ENCODE peak calls at places on chromosomes 3 and 15, in ten cellular contexts. One of them, this sample, is unnamed.

GRCh38 chr3:8324727-8325126 is 176.9 kb upstream of the LMCD1 start:
- DNase-seq in astrocyte of the cerebellum: no peak
- DNase-seq in pons: peak
- DNase-seq in fibroblast of lung: peak
- DNase-seq in NCI-H2171: no peak
- DNase-seq in EL: peak
- DNase-seq in non-pigmented ciliary epithelial cell: no peak
- DNase-seq in ovary: no peak
- DNase-seq in activated CD4-positive, alpha-beta T cell treated with anti-CD3 and anti-CD28 coated beads for 24 hours: no peak
- DNase-seq in T47D: peak
- DNase-seq in this sample: peak

GRCh38 chr3:169365993-169366915 is 297.3 kb downstream of the MECOM start:
- DNase-seq in astrocyte of the cerebellum: no peak
- DNase-seq in pons: no peak
- DNase-seq in fibroblast of lung: no peak
- DNase-seq in NCI-H2171: no peak
- DNase-seq in EL: no peak
- DNase-seq in non-pigmented ciliary epithelial cell: no peak
- DNase-seq in ovary: no peak
- DNase-seq in activated CD4-positive, alpha-beta T cell treated with anti-CD3 and anti-CD28 coated beads for 24 hours: no peak
- DNase-seq in T47D: no peak
- DNase-seq in this sample: no peak

GRCh38 chr3:128369881-128370642 is 96.6 kb downstream of the DNAJB8 start:
- DNase-seq in astrocyte of the cerebellum: no peak
- DNase-seq in pons: no peak
- DNase-seq in fibroblast of lung: no peak
- DNase-seq in NCI-H2171: peak
- DNase-seq in EL: no peak
- DNase-seq in non-pigmented ciliary epithelial cell: no peak
- DNase-seq in ovary: no peak
- DNase-seq in activated CD4-positive, alpha-beta T cell treated with anti-CD3 and anti-CD28 coated beads for 24 hours: no peak
- DNase-seq in T47D: no peak
- DNase-seq in this sample: no peak

GRCh38 chr3:72810659-72811434 is 37.4 kb downstream of the SHQ1 start:
- DNase-seq in astrocyte of the cerebellum: no peak
- DNase-seq in pons: no peak
- DNase-seq in fibroblast of lung: no peak
- DNase-seq in NCI-H2171: no peak
- DNase-seq in EL: no peak
- DNase-seq in non-pigmented ciliary epithelial cell: no peak
- DNase-seq in ovary: no peak
- DNase-seq in activated CD4-positive, alpha-beta T cell treated with anti-CD3 and anti-CD28 coated beads for 24 hours: no peak
- DNase-seq in T47D: no peak
- DNase-seq in this sample: no peak

GRCh38 chr3:142999881-143000280 is 1.5 kb upstream of the U2SURP start:
- DNase-seq in astrocyte of the cerebellum: no peak
- DNase-seq in pons: no peak
- DNase-seq in fibroblast of lung: peak
- DNase-seq in NCI-H2171: no peak
- DNase-seq in EL: no peak
- DNase-seq in non-pigmented ciliary epithelial cell: no peak
- DNase-seq in ovary: no peak
- DNase-seq in activated CD4-positive, alpha-beta T cell treated with anti-CD3 and anti-CD28 coated beads for 24 hours: no peak
- DNase-seq in T47D: no peak
- DNase-seq in this sample: no peak

GRCh38 chr15:50907866-50908208 is 646 bp upstream of the AP4E1 start:
- DNase-seq in astrocyte of the cerebellum: no peak
- DNase-seq in pons: no peak
- DNase-seq in fibroblast of lung: peak
- DNase-seq in NCI-H2171: peak
- DNase-seq in EL: peak
- DNase-seq in non-pigmented ciliary epithelial cell: no peak
- DNase-seq in ovary: no peak
- DNase-seq in activated CD4-positive, alpha-beta T cell treated with anti-CD3 and anti-CD28 coated beads for 24 hours: no peak
- DNase-seq in T47D: peak
- DNase-seq in this sample: peak

GRCh38 chr15:61038387-61038786 is 190.7 kb downstream of the RORA start:
- DNase-seq in astrocyte of the cerebellum: peak
- DNase-seq in pons: no peak
- DNase-seq in fibroblast of lung: no peak
- DNase-seq in NCI-H2171: peak
- DNase-seq in EL: no peak
- DNase-seq in non-pigmented ciliary epithelial cell: no peak
- DNase-seq in ovary: peak
- DNase-seq in activated CD4-positive, alpha-beta T cell treated with anti-CD3 and anti-CD28 coated beads for 24 hours: no peak
- DNase-seq in T47D: no peak
- DNase-seq in this sample: no peak

GRCh38 chr3:128736598-128736997 is 10.6 kb downstream of the RAB7A start:
- DNase-seq in astrocyte of the cerebellum: no peak
- DNase-seq in pons: no peak
- DNase-seq in fibroblast of lung: peak
- DNase-seq in NCI-H2171: no peak
- DNase-seq in EL: peak
- DNase-seq in non-pigmented ciliary epithelial cell: no peak
- DNase-seq in ovary: no peak
- DNase-seq in activated CD4-positive, alpha-beta T cell treated with anti-CD3 and anti-CD28 coated beads for 24 hours: no peak
- DNase-seq in T47D: no peak
- DNase-seq in this sample: no peak

GRCh38 chr3:56923546-56924224 is 121.9 kb upstream of the ARHGEF3 start:
- DNase-seq in astrocyte of the cerebellum: no peak
- DNase-seq in pons: peak
- DNase-seq in fibroblast of lung: peak
- DNase-seq in NCI-H2171: no peak
- DNase-seq in EL: peak
- DNase-seq in non-pigmented ciliary epithelial cell: no peak
- DNase-seq in ovary: no peak
- DNase-seq in activated CD4-positive, alpha-beta T cell treated with anti-CD3 and anti-CD28 coated beads for 24 hours: no peak
- DNase-seq in T47D: no peak
- DNase-seq in this sample: peak

GRCh38 chr15:53506370-53506769 is 253.1 kb downstream of the WDR72 start:
- DNase-seq in astrocyte of the cerebellum: no peak
- DNase-seq in pons: no peak
- DNase-seq in fibroblast of lung: no peak
- DNase-seq in NCI-H2171: no peak
- DNase-seq in EL: no peak
- DNase-seq in non-pigmented ciliary epithelial cell: no peak
- DNase-seq in ovary: no peak
- DNase-seq in activated CD4-positive, alpha-beta T cell treated with anti-CD3 and anti-CD28 coated beads for 24 hours: no peak
- DNase-seq in T47D: no peak
- DNase-seq in this sample: no peak

GRCh38 chr15:90851945-90852344 is 16.4 kb upstream of the FURIN start:
- DNase-seq in astrocyte of the cerebellum: no peak
- DNase-seq in pons: no peak
- DNase-seq in fibroblast of lung: no peak
- DNase-seq in NCI-H2171: no peak
- DNase-seq in EL: no peak
- DNase-seq in non-pigmented ciliary epithelial cell: no peak
- DNase-seq in ovary: no peak
- DNase-seq in activated CD4-positive, alpha-beta T cell treated with anti-CD3 and anti-CD28 coated beads for 24 hours: no peak
- DNase-seq in T47D: no peak
- DNase-seq in this sample: no peak

GRCh38 chr3:49805884-49806701 is 3.0 kb downstream of the INKA1 start:
- DNase-seq in astrocyte of the cerebellum: no peak
- DNase-seq in pons: peak
- DNase-seq in fibroblast of lung: no peak
- DNase-seq in NCI-H2171: no peak
- DNase-seq in EL: no peak
- DNase-seq in non-pigmented ciliary epithelial cell: no peak
- DNase-seq in ovary: peak
- DNase-seq in activated CD4-positive, alpha-beta T cell treated with anti-CD3 and anti-CD28 coated beads for 24 hours: no peak
- DNase-seq in T47D: no peak
- DNase-seq in this sample: no peak

GRCh38 chr3:48631516-48632448 is 3.5 kb downstream of the SLC26A6 start:
- DNase-seq in astrocyte of the cerebellum: no peak
- DNase-seq in pons: no peak
- DNase-seq in fibroblast of lung: no peak
- DNase-seq in NCI-H2171: no peak
- DNase-seq in EL: no peak
- DNase-seq in non-pigmented ciliary epithelial cell: no peak
- DNase-seq in ovary: no peak
- DNase-seq in activated CD4-positive, alpha-beta T cell treated with anti-CD3 and anti-CD28 coated beads for 24 hours: no peak
- DNase-seq in T47D: no peak
- DNase-seq in this sample: no peak

GRCh38 chr15:69677403-69677802 is 224.8 kb downstream of the RPLP1 start:
- DNase-seq in astrocyte of the cerebellum: no peak
- DNase-seq in pons: no peak
- DNase-seq in fibroblast of lung: no peak
- DNase-seq in NCI-H2171: no peak
- DNase-seq in EL: no peak
- DNase-seq in non-pigmented ciliary epithelial cell: no peak
- DNase-seq in ovary: no peak
- DNase-seq in activated CD4-positive, alpha-beta T cell treated with anti-CD3 and anti-CD28 coated beads for 24 hours: no peak
- DNase-seq in T47D: no peak
- DNase-seq in this sample: no peak

GRCh38 chr3:36227982-36228381 is 152.3 kb upstream of the STAC start:
- DNase-seq in astrocyte of the cerebellum: no peak
- DNase-seq in pons: no peak
- DNase-seq in fibroblast of lung: no peak
- DNase-seq in NCI-H2171: peak
- DNase-seq in EL: no peak
- DNase-seq in non-pigmented ciliary epithelial cell: no peak
- DNase-seq in ovary: no peak
- DNase-seq in activated CD4-positive, alpha-beta T cell treated with anti-CD3 and anti-CD28 coated beads for 24 hours: no peak
- DNase-seq in T47D: no peak
- DNase-seq in this sample: no peak

This sample was measured in T-helper 9 cell.